ENCODE peak calls at places on chromosomes 4 and X, in five cellular contexts. One of them, this sample, is unnamed.
A peak's percentile ranks its signal among the peaks of the same experiment; 100 is the strongest.

GRCh38 chr4:114694770-114695169 is 96.2 kb downstream of the UGT8 start:
- DNase-seq in spleen: no peak
- DNase-seq in K562: peak; percentile 37
- DNase-seq in transverse colon: no peak
- DNase-seq in esophagus muscularis mucosa: no peak
- DNase-seq in this sample: no peak

GRCh38 chrX:41600266-41600665 is 88.5 kb upstream of the GPR34 start:
- DNase-seq in spleen: no peak
- DNase-seq in esophagus muscularis mucosa: no peak
- DNase-seq in transverse colon: no peak
- DNase-seq in K562: no peak
- DNase-seq in this sample: no peak

GRCh38 chrX:87160435-87161010 is 357.1 kb upstream of the KLHL4 start:
- DNase-seq in K562: no peak
- DNase-seq in transverse colon: no peak
- DNase-seq in spleen: no peak
- DNase-seq in esophagus muscularis mucosa: no peak
- DNase-seq in this sample: no peak

GRCh38 chr4:124484008-124484407 is 228.5 kb downstream of the ANKRD50 start:
- DNase-seq in K562: no peak
- DNase-seq in spleen: no peak
- DNase-seq in transverse colon: no peak
- DNase-seq in esophagus muscularis mucosa: no peak
- DNase-seq in this sample: no peak

GRCh38 chr4:102343964-102344519 is 1.2 kb downstream of the SLC39A8 start:
- DNase-seq in transverse colon: no peak
- DNase-seq in esophagus muscularis mucosa: no peak
- DNase-seq in K562: peak; percentile 61
- DNase-seq in spleen: no peak
- DNase-seq in this sample: no peak

GRCh38 chr4:138232364-138232763 is 9.8 kb downstream of the SLC7A11 start:
- DNase-seq in esophagus muscularis mucosa: no peak
- DNase-seq in spleen: no peak
- DNase-seq in transverse colon: no peak
- DNase-seq in K562: no peak
- DNase-seq in this sample: no peak

GRCh38 chr4:142416121-142416520 is 430.0 kb downstream of the INPP4B start:
- DNase-seq in transverse colon: no peak
- DNase-seq in spleen: no peak
- DNase-seq in esophagus muscularis mucosa: no peak
- DNase-seq in K562: no peak
- DNase-seq in this sample: no peak

GRCh38 chr4:183504930-183505555 is at the start of gene ING2:
- DNase-seq in K562: peak; percentile 83
- DNase-seq in spleen: no peak
- DNase-seq in esophagus muscularis mucosa: peak; percentile 93
- DNase-seq in transverse colon: no peak
- DNase-seq in this sample: peak; percentile 84

GRCh38 chrX:69618803-69619202 is 2.9 kb downstream of the EDA start:
- DNase-seq in esophagus muscularis mucosa: no peak
- DNase-seq in K562: peak; percentile 3
- DNase-seq in spleen: no peak
- DNase-seq in transverse colon: peak; percentile 11
- DNase-seq in this sample: no peak

GRCh38 chr4:16297003-16297402 is 70.7 kb upstream of the TAPT1 start:
- DNase-seq in esophagus muscularis mucosa: no peak
- DNase-seq in spleen: no peak
- DNase-seq in K562: no peak
- DNase-seq in transverse colon: no peak
- DNase-seq in this sample: no peak

GRCh38 chr4:15719506-15719905 is 16.6 kb downstream of the BST1 start:
- DNase-seq in spleen: no peak
- DNase-seq in K562: no peak
- DNase-seq in transverse colon: no peak
- DNase-seq in esophagus muscularis mucosa: no peak
- DNase-seq in this sample: no peak

DNA sequence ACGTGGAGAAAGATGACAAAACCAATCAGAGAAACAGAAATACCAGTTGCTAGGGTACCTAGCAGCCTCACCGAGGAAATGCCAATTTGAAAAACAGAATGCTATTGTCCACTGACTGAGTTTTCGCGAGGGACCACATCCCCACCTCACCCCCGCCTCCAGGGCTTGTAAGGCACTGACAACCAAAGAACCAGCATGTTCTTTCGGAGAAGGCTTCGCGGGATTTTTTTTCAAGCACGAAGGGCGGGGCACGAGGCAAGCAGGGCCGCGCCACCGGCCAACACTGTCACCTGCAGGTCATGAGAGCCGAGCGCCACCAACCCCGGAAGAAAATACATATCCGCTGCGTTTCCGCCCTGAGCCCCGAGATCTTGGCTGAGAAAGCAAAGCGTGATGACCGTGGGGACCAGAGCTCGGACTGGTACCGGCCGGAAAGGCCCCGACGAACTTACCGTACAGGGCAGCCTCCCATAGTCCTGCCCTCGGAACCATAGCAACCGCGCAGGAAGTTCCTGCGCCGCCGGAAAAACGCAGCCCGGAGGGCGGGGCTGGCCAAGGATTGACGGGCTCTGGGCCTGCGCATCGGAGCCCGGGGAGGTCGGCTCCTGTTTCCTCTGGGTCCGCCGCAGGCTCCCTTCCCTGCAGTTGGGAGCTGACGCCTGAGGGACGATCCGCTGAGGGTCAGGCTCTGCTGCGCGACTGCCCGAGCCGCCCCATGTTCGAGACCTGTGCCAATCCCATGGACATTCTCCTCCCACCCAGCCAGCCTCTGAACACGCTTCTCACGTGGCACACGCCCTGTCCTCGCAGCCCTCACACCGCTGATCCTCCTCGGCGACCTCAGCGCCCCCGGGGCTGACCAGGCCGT is 59.2 kb upstream of the PAGE5 start:
- DNase-seq in transverse colon: peak; percentile 91
- DNase-seq in K562: peak; percentile 88
- DNase-seq in spleen: peak; percentile 95
- DNase-seq in esophagus muscularis mucosa: peak; percentile 96
- DNase-seq in this sample: peak; percentile 94
- TF ChIP-seq POLR2A in transverse colon: peak; percentile 78
- TF ChIP-seq POLR2A in K562: peak; percentile 73
- TF ChIP-seq POLR2A in spleen: peak; percentile 58
- TF ChIP-seq POLR2A in esophagus muscularis mucosa: peak; percentile 54
- TF ChIP-seq POLR2A in this sample: peak; percentile 74

GRCh38 chr4:3637326-3638016 is 105.2 kb upstream of the LRPAP1 start:
- DNase-seq in spleen: peak; percentile 56
- DNase-seq in K562: no peak
- DNase-seq in esophagus muscularis mucosa: no peak
- DNase-seq in transverse colon: no peak
- DNase-seq in this sample: no peak
- TF ChIP-seq POLR2AphosphoS5 in spleen: no peak
- TF ChIP-seq POLR2AphosphoS5 in K562: no peak
- TF ChIP-seq POLR2AphosphoS5 in esophagus muscularis mucosa: no peak
- TF ChIP-seq POLR2AphosphoS5 in transverse colon: no peak
- TF ChIP-seq POLR2AphosphoS5 in this sample: no peak

DNA sequence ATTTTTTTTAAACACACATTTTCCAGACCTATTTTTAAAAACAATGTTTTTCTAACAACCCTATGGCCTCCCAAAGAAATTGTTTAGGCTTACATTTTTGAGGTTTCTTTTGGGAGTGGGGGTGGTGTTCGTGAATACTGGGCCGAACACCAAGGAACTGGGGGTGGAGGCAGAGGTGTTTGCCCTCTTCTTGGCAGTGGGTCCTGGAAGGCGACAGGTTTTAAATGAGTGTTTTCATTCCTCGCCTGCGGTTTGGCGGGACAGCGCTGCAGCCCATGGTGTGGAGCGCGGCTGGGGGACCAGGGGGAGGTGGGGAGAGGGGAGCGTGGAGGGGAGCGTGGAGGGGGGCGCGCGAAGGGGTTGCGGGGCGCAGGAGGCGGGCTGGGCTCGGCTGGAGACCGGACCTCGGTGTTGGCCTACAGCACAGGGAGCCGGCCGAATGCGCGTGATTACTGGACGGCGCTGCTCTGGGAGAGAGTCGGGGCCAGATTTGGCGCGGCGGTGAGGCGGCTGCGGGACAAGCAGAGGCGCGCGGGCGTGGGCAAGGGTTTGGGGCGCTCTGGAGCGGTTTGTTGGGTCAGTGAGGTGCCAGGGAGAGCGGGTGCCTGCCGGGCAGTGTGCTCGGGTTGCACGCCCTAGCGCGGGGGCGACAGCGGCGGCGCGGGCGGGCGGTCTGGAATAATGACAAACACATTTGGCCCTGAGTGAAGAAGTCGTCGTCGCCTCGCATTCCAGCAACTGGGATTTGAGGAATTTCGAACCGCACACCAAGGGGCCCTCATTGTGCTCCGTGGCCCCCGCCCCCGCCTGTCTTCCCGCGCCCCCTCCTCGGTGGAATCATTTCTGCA is 762 bp downstream of the PDGFRA start:
- DNase-seq in transverse colon: no peak
- DNase-seq in spleen: no peak
- DNase-seq in esophagus muscularis mucosa: no peak
- DNase-seq in K562: no peak
- DNase-seq in this sample: peak; percentile 74
- H3K4me3 ChIP-seq in transverse colon: peak overlapping the region; percentile 41
- H3K4me3 ChIP-seq in spleen: peak overlapping the region; percentile 45
- H3K4me3 ChIP-seq in esophagus muscularis mucosa: peak overlapping the region; percentile 71
- H3K4me3 ChIP-seq in K562: no peak overlapping the region
- H3K4me3 ChIP-seq in this sample: peak overlapping the region; percentile 54

DNA sequence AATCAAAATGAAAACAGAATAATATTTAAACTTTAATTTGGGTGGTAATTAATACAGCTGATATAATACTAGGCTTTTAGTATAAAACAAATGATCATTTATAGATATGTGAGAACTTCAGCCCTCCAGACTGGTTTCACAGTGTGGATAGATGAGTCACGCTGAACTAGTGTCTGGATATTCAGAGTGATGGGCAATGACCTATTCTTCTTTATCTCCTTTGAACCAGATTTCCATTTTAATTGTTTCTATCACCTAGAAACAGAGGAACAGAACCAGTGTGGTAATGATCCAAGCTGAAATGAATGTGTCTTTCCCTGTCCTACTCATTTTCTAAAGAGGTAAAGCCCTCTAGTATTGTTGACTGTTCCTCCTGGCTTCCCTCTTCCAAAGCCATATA is 155.2 kb upstream of the GK2 start:
- DNase-seq in esophagus muscularis mucosa: no peak
- DNase-seq in K562: peak; percentile 14
- DNase-seq in transverse colon: no peak
- DNase-seq in spleen: no peak
- DNase-seq in this sample: no peak
- TF ChIP-seq POLR2A in esophagus muscularis mucosa: no peak
- TF ChIP-seq POLR2A in K562: no peak
- TF ChIP-seq POLR2A in transverse colon: no peak
- TF ChIP-seq POLR2A in spleen: no peak
- TF ChIP-seq POLR2A in this sample: no peak

DNA sequence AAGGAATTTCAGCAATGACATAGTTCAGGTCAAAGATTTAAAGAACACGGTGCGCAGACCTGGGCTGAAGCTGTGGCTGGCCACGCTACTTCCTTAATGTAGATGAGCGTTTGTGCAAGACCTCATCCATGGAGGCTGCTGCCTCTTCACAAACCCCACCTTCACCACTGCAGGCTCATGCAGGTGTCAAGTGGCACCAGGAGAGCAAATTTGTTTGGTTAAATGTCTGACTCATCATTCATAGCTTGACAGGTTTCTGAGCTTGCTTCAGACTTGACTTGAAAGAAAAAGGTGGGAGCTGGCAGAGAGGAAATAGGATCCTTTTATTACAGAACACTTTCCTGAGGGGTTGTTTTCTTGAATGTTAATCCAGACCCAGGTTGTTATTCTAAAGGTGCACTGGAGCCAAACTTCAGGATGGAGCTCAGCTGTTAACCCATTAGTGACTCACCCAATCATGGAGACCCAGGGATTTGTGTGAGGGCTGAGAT is 315.2 kb downstream of the PTTG2 start:
- DNase-seq in esophagus muscularis mucosa: no peak
- DNase-seq in spleen: no peak
- DNase-seq in K562: no peak
- DNase-seq in transverse colon: no peak
- DNase-seq in this sample: no peak
- TF ChIP-seq POLR2AphosphoS5 in esophagus muscularis mucosa: no peak
- TF ChIP-seq POLR2AphosphoS5 in spleen: no peak
- TF ChIP-seq POLR2AphosphoS5 in K562: no peak
- TF ChIP-seq POLR2AphosphoS5 in transverse colon: no peak
- TF ChIP-seq POLR2AphosphoS5 in this sample: no peak

GRCh38 chrX:24464836-24465523 is at the start of gene PDK3:
- DNase-seq in spleen: peak; percentile 95
- DNase-seq in esophagus muscularis mucosa: peak; percentile 95
- DNase-seq in transverse colon: peak; percentile 92
- DNase-seq in K562: peak; percentile 87
- DNase-seq in this sample: peak; percentile 93

GRCh38 chrX:24464498-24464835 is 619 bp upstream of the PDK3 start:
- DNase-seq in spleen: no peak
- DNase-seq in K562: no peak
- DNase-seq in transverse colon: no peak
- DNase-seq in esophagus muscularis mucosa: no peak
- DNase-seq in this sample: no peak

GRCh38 chrX:24465524-24465850 is 401 bp downstream of the PDK3 start:
- DNase-seq in spleen: peak; percentile 88
- DNase-seq in esophagus muscularis mucosa: no peak
- DNase-seq in K562: no peak
- DNase-seq in transverse colon: no peak
- DNase-seq in this sample: no peak

GRCh38 chrX:24468245-24468644 is 3.2 kb downstream of the PDK3 start:
- DNase-seq in spleen: no peak
- DNase-seq in esophagus muscularis mucosa: no peak
- DNase-seq in transverse colon: no peak
- DNase-seq in K562: no peak
- DNase-seq in this sample: no peak

GRCh38 chrX:24466025-24466424 is 939 bp downstream of the PDK3 start:
- DNase-seq in transverse colon: no peak
- DNase-seq in esophagus muscularis mucosa: no peak
- DNase-seq in spleen: no peak
- DNase-seq in K562: no peak
- DNase-seq in this sample: no peak
- H3K4me3 ChIP-seq in transverse colon: peak overlapping the region; percentile 64
- H3K4me3 ChIP-seq in esophagus muscularis mucosa: peak overlapping the region; percentile 77
- H3K4me3 ChIP-seq in spleen: peak overlapping the region; percentile 60
- H3K4me3 ChIP-seq in K562: no peak overlapping the region
- H3K4me3 ChIP-seq in this sample: peak overlapping the region; percentile 71

DNA sequence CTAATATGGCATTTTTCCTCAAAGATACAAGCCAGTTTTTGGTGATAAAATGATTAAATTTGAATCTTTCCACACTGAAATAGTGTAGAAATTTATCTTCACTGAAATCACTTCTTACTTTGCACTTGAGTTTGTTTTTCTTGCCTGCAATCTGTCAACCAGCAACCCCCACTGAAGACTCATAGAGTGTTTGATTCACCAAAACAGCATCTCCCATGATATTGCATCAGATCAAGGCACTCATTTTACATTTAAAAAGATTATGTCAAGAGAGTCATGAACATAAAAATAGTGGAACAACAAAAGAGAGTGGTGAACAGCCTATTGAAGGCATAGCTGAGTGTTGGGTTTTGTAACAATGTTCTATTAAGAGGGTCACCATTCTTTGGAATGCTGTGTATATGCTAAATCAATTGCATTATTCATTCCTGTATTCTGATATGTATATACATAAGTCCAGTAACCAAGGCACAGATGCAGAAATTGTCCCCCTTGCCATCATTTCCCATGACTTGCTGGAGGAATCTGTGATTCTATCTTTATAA is 1934.9 kb downstream of the ARAP2 start:
- DNase-seq in spleen: no peak
- DNase-seq in transverse colon: no peak
- DNase-seq in K562: no peak
- DNase-seq in esophagus muscularis mucosa: no peak
- DNase-seq in this sample: no peak
- TF ChIP-seq POLR2A in spleen: no peak
- TF ChIP-seq POLR2A in transverse colon: no peak
- TF ChIP-seq POLR2A in K562: no peak
- TF ChIP-seq POLR2A in esophagus muscularis mucosa: no peak
- TF ChIP-seq POLR2A in this sample: no peak

GRCh38 chr4:159227984-159228383 is 125.1 kb downstream of the RAPGEF2 start:
- DNase-seq in transverse colon: peak; percentile 63
- DNase-seq in spleen: peak; percentile 76
- DNase-seq in esophagus muscularis mucosa: no peak
- DNase-seq in K562: no peak
- DNase-seq in this sample: peak; percentile 80
- TF ChIP-seq POLR2AphosphoS5 in transverse colon: peak; percentile 43
- TF ChIP-seq POLR2AphosphoS5 in spleen: no peak
- TF ChIP-seq POLR2AphosphoS5 in esophagus muscularis mucosa: peak; percentile 84
- TF ChIP-seq POLR2AphosphoS5 in K562: no peak
- TF ChIP-seq POLR2AphosphoS5 in this sample: no peak